ENCODE peak calls at places on chromosomes 7 and 10, in eight cellular contexts. Y is A549, L is sigmoid colon, K is tibial nerve, B is HepG2, D is K562, F is ovary, V is upper lobe of left lung. C is an unnamed sample.

GRCh38 chr7:26202019-26202985 is 757 bp downstream of the CBX3 start:
- DNase-seq in Y (no peak), L (peak), K (peak), B (no peak), D (peak), F (peak), V (peak), C (peak)

GRCh38 chr10:29841724-29842649 is 207.2 kb upstream of the SVIL start:
- DNase-seq in Y (peak), L (peak), K (no peak), B (peak), D (no peak), F (peak), V (peak), C (peak)

GRCh38 chr10:102509387-102509786 is 5.6 kb downstream of the SUFU start:
- DNase-seq in Y (no peak), L (no peak), K (no peak), B (no peak), D (no peak), F (no peak), V (no peak), C (no peak)

GRCh38 chr10:128500642-128501041 is 374.4 kb upstream of the MKI67 start:
- DNase-seq in Y (no peak), L (no peak), K (no peak), B (no peak), D (no peak), F (no peak), V (no peak), C (no peak)

GRCh38 chr10:128219295-128219694 is 93.1 kb upstream of the MKI67 start:
- DNase-seq in Y (no peak), L (no peak), K (no peak), B (no peak), D (no peak), F (no peak), V (no peak), C (no peak)

GRCh38 chr10:107914450-107915276 is 750.2 kb upstream of the SORCS1 start:
- DNase-seq in Y (no peak), L (peak), K (no peak), B (no peak), D (no peak), F (no peak), V (peak), C (peak)

GRCh38 chr10:128180843-128181242 is 54.6 kb upstream of the MKI67 start:
- DNase-seq in Y (no peak), L (no peak), K (no peak), B (no peak), D (no peak), F (no peak), V (no peak), C (no peak)

GRCh38 chr10:133465950-133466474 is 12.3 kb downstream of the SCART1 start:
- DNase-seq in Y (no peak), L (no peak), K (no peak), B (no peak), D (no peak), F (no peak), V (no peak), C (no peak)

GRCh38 chr10:43878386-43878785 is 229.7 kb upstream of the ZNF32 start:
- DNase-seq in Y (no peak), L (no peak), K (no peak), B (no peak), D (no peak), F (no peak), V (no peak), C (no peak)

GRCh38 chr7:100693312-100694195 is 496 bp downstream of the GIGYF1 start:
- DNase-seq in Y (no peak), L (peak), K (no peak), B (no peak), D (peak), F (peak), V (no peak), C (no peak)

GRCh38 chr10:44799971-44800370 is 111.2 kb upstream of the TMEM72 start:
- DNase-seq in Y (no peak), L (no peak), K (no peak), B (no peak), D (no peak), F (no peak), V (no peak), C (no peak)

GRCh38 chr10:62560207-62560819 is 186.1 kb downstream of the ZNF365 start:
- DNase-seq in Y (no peak), L (peak), K (no peak), B (no peak), D (no peak), F (no peak), V (no peak), C (peak)

GRCh38 chr7:50475340-50475739 is 25.2 kb upstream of the FIGNL1 start:
- DNase-seq in Y (no peak), L (no peak), K (no peak), B (no peak), D (no peak), F (no peak), V (no peak), C (no peak)

GRCh38 chr7:98761225-98761624 is 108.6 kb downstream of the TMEM130 start:
- DNase-seq in Y (no peak), L (no peak), K (no peak), B (no peak), D (no peak), F (no peak), V (no peak), C (no peak)

GRCh38 chr7:68547794-68548193 is 1050.5 kb upstream of the AUTS2 start:
- DNase-seq in Y (peak), L (no peak), K (no peak), B (no peak), D (no peak), F (no peak), V (no peak), C (no peak)

GRCh38 chr7:96526492-96526891 is 183.2 kb downstream of the SEM1 start:
- DNase-seq in Y (no peak), L (no peak), K (no peak), B (no peak), D (no peak), F (no peak), V (no peak), C (no peak)

GRCh38 chr7:12930534-12930933 is 243.1 kb downstream of the ARL4A start:
- DNase-seq in Y (no peak), L (no peak), K (no peak), B (no peak), D (peak), F (no peak), V (no peak), C (no peak)

GRCh38 chr10:79425074-79425532 is 20.3 kb downstream of the ZCCHC24 start:
- DNase-seq in Y (no peak), L (peak), K (no peak), B (no peak), D (no peak), F (no peak), V (no peak), C (no peak)

GRCh38 chr10:13659887-13660544 is 73.3 kb downstream of the PRPF18 start:
- DNase-seq in Y (peak), L (peak), K (peak), B (no peak), D (peak), F (peak), V (peak), C (peak)

GRCh38 chr7:123218866-123219265 is 19.1 kb upstream of the SLC13A1 start:
- DNase-seq in Y (no peak), L (no peak), K (no peak), B (no peak), D (no peak), F (no peak), V (no peak), C (no peak)

GRCh38 chr10:58107506-58107905 is 160.2 kb downstream of the IPMK start:
- DNase-seq in Y (no peak), L (no peak), K (no peak), B (no peak), D (no peak), F (no peak), V (no peak), C (no peak)

GRCh38 chr10:62016477-62017140 is 115.1 kb downstream of the ARID5B start:
- DNase-seq in Y (no peak), L (no peak), K (no peak), B (no peak), D (no peak), F (no peak), V (no peak), C (no peak)

GRCh38 chr10:52644678-52645434 is 127.7 kb downstream of the MBL2 start:
- DNase-seq in Y (peak), L (no peak), K (no peak), B (peak), D (peak), F (no peak), V (no peak), C (peak)

GRCh38 chr7:84697506-84697905 is 489.4 kb downstream of the SEMA3D start:
- DNase-seq in Y (no peak), L (no peak), K (no peak), B (no peak), D (no peak), F (no peak), V (no peak), C (no peak)

GRCh38 chr7:79927116-79927515 is 207.5 kb upstream of the GNAI1 start:
- DNase-seq in Y (no peak), L (no peak), K (no peak), B (no peak), D (no peak), F (no peak), V (no peak), C (no peak)

GRCh38 chr7:1847260-1848001 is 177.4 kb downstream of the ELFN1 start:
- DNase-seq in Y (no peak), L (peak), K (no peak), B (no peak), D (no peak), F (no peak), V (no peak), C (no peak)

GRCh38 chr10:69795242-69795934 is 6.3 kb upstream of the COL13A1 start:
- DNase-seq in Y (no peak), L (no peak), K (no peak), B (no peak), D (peak), F (no peak), V (no peak), C (no peak)

GRCh38 chr10:60032723-60033122 is 126.4 kb upstream of the CCDC6 start:
- DNase-seq in Y (peak), L (no peak), K (no peak), B (peak), D (no peak), F (no peak), V (peak), C (peak)

GRCh38 chr7:50591480-50592438 is 26.6 kb upstream of the DDC start:
- DNase-seq in Y (no peak), L (no peak), K (no peak), B (peak), D (no peak), F (no peak), V (no peak), C (no peak)

GRCh38 chr7:138352570-138353461 is 107.2 kb upstream of the TRIM24 start:
- DNase-seq in Y (peak), L (no peak), K (no peak), B (peak), D (peak), F (no peak), V (no peak), C (no peak)

GRCh38 chr10:43254199-43254730 is 12.6 kb downstream of the RASGEF1A start:
- DNase-seq in Y (no peak), L (peak), K (no peak), B (no peak), D (no peak), F (no peak), V (peak), C (no peak)

DNA sequence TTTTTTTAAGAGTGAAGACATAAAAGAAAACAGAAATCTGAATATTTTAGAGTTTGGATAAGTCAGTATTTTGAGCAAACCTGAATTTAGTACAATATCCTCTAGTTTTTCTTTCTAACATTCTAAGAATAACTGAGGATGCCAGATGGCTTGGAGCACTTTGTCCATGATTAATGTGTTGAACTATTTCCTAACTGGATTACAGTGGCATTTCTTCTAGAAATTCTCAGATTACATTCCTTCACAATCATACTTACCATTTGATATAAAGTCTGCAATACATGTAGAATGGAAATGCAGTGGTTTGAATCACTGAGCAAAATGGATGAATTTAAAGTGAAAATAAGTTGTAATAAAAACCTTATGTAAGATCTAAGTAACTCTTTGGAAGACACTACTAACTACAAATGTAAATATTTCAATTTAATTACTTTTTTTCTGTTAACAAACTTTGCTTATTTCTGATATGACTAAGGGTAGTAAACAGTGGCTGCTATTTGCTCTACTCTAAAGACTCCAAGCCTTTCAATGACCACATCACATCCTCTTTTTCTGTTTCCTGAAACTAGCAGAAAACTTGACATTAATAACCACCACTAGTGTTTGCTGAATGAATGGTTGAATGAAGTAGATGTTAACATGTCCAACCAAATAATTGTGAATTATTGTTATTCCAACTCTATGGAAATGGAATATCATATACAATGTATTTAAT is 102.8 kb downstream of the PRKG1 start:
- DNase-seq in Y (no peak), L (no peak), K (no peak), B (no peak), D (no peak), F (no peak), V (no peak), C (no peak)
- H3K27ac ChIP-seq in Y (no peak), L (no peak), K (no peak), B (no peak), D (no peak), F (no peak), V (no peak), C (no peak)

DNA sequence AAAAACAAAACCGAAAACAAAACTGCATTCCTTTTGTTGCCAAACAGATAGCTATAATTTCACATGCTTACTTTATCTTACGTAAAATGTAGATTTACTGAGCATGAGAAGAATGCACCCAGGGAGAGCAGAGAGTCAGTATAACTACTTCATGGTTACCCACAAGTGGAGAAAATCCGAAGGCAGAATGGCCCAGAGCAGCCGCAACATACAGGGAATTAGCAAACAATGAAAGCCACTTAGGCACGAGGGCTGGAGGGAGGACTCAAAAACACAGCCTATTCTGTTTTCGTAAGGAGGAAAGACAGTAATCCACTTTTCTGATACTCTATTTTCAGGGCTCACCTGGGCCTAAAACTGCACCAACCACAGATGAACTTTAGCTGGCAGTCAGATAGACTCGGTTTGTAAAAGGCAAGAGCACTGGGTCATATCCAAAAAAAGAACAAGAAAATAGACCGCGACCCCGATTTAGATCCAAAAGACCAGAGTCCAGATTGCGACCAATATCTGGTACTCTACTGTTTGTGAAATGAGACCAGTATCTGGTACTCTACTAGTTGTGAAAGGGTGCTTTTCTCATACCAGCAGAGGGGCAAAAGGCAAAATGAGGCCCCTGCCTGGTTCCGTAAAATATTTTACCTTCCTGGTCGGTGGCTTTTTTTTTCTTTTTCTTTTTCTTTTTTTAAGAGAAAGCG is 1.3 kb downstream of the ITPRIP start:
- DNase-seq in Y (no peak), L (peak), K (no peak), B (peak), D (no peak), F (no peak), V (peak), C (no peak)
- TF ChIP-seq POLR2A in Y (no peak), L (no peak), K (no peak), B (no peak), D (no peak), F (no peak), V (peak), C (no peak)

GRCh38 chr7:143289421-143289820 is 1.3 kb downstream of the CASP2 start:
- DNase-seq in Y (no peak), L (no peak), K (no peak), B (no peak), D (no peak), F (no peak), V (no peak), C (no peak)
- TF ChIP-seq EP300 in Y (no peak), L (no peak), K (no peak), B (no peak), D (no peak), F (no peak), V (no peak), C (no peak)

GRCh38 chr10:88186335-88186734 is 322.9 kb downstream of the PTEN start:
- DNase-seq in Y (no peak), L (no peak), K (no peak), B (no peak), D (no peak), F (no peak), V (no peak), C (no peak)
- H3K27ac ChIP-seq in Y (no peak), L (no peak), K (no peak), B (no peak), D (no peak), F (no peak), V (no peak), C (no peak)